ENCODE peak calls at places on chromosomes 12 and 14, in four cellular contexts. W is HTR-8/SVneo, I is T-helper 9 cell, L is sciatic nerve. K is an unnamed sample.

GRCh38 chr12:38385492-38385864 is 68.9 kb downstream of the ALG10B start:
- DNase-seq in W (no peak), L (no peak), I (no peak), K (no peak)

GRCh38 chr14:85483037-85483436 is 46.9 kb upstream of the FLRT2 start:
- DNase-seq in W (no peak), L (no peak), I (no peak), K (no peak)

GRCh38 chr12:89288959-89289358 is 63.3 kb downstream of the DUSP6 start:
- DNase-seq in W (no peak), L (no peak), I (no peak), K (no peak)

GRCh38 chr12:21354641-21355040 is 18.1 kb upstream of the IAPP start:
- DNase-seq in I (no peak), W (no peak), L (no peak), K (no peak)

GRCh38 chr14:89185919-89186849 is 230.8 kb downstream of the FOXN3 start:
- DNase-seq in W (no peak), L (no peak), I (no peak), K (no peak)

GRCh38 chr12:67415473-67415872 is 146.3 kb downstream of the CAND1 start:
- DNase-seq in W (peak), L (no peak), I (no peak), K (no peak)

GRCh38 chr12:30568453-30568852 is 127.2 kb downstream of the IPO8 start:
- DNase-seq in I (no peak), L (no peak), W (no peak), K (no peak)

GRCh38 chr12:24931666-24932405 is 17.1 kb downstream of the BCAT1 start:
- DNase-seq in W (no peak), L (no peak), I (no peak), K (no peak)

GRCh38 chr12:54394281-54394719 is 9.8 kb upstream of the ZNF385A start:
- DNase-seq in L (peak), I (peak), W (peak), K (no peak)

GRCh38 chr12:12016284-12017100 is 54.2 kb upstream of the BCL2L14 start:
- DNase-seq in I (no peak), L (no peak), W (no peak), K (no peak)

GRCh38 chr12:6536894-6537579 is 2.7 kb downstream of the GAPDH start:
- DNase-seq in W (no peak), I (no peak), L (no peak), K (no peak)

GRCh38 chr12:133057446-133057845 is 20.1 kb downstream of the ZNF84 start:
- DNase-seq in L (no peak), W (no peak), I (no peak), K (no peak)

GRCh38 chr12:49131973-49132461 is 822 bp upstream of the TUBA1B start:
- DNase-seq in L (no peak), W (no peak), I (no peak), K (no peak)

GRCh38 chr12:27343255-27344000 is 10.8 kb downstream of the BMAL2 start:
- DNase-seq in W (peak), I (no peak), L (no peak), K (no peak)

GRCh38 chr12:83826112-83826511 is 1086.5 kb downstream of the SLC6A15 start:
- DNase-seq in W (no peak), L (peak), I (no peak), K (no peak)

GRCh38 chr14:104393898-104394605 is 185.5 kb upstream of the C14orf180 start:
- DNase-seq in L (peak), W (no peak), I (peak), K (peak)

GRCh38 chr14:93708311-93708734 is 80.0 kb downstream of the PRIMA1 start:
- DNase-seq in W (no peak), L (no peak), I (no peak), K (no peak)

GRCh38 chr14:60651936-60652673 is 2.8 kb upstream of the SIX1 start:
- DNase-seq in W (no peak), I (no peak), L (no peak), K (no peak)

GRCh38 chr12:28034271-28034670 is 61.7 kb upstream of the PTHLH start:
- DNase-seq in I (no peak), L (no peak), W (no peak), K (no peak)

GRCh38 chr14:34872822-34873590 is 2.2 kb downstream of the BAZ1A start:
- DNase-seq in I (no peak), W (peak), L (no peak), K (no peak)

GRCh38 chr12:53211476-53212381 is 4.7 kb upstream of the ITGB7 start:
- DNase-seq in I (no peak), W (no peak), L (no peak), K (no peak)

GRCh38 chr12:79897617-79898016 is 37.3 kb downstream of the PPP1R12A start:
- DNase-seq in W (peak), I (no peak), L (no peak), K (no peak)

GRCh38 chr12:124780336-124780735 is 83.3 kb downstream of the SCARB1 start:
- DNase-seq in L (no peak), I (no peak), W (no peak), K (no peak)

K was measured in upper lobe of right lung.